ENCODE peak calls at places on chromosome 15, in four cellular contexts. One of them, this sample, is unnamed.
A peak's percentile ranks its signal among the peaks of the same experiment; 100 is the strongest.

GRCh38 chr15:72474466-72474911 is 359 bp downstream of the ARIH1 start:
- DNase-seq in pons: no peak
- DNase-seq in progenitor cell of endocrine pancreas: no peak
- DNase-seq in activated naive CD8-positive, alpha-beta T cell treated with anti-CD3 and anti-CD28 coated beads for 36 hours: no peak
- DNase-seq in this sample: no peak

GRCh38 chr15:63909819-63910437 is 76.2 kb upstream of the HERC1 start:
- DNase-seq in pons: no peak
- DNase-seq in progenitor cell of endocrine pancreas: no peak
- DNase-seq in activated naive CD8-positive, alpha-beta T cell treated with anti-CD3 and anti-CD28 coated beads for 36 hours: no peak
- DNase-seq in this sample: peak; percentile 66

GRCh38 chr15:59751552-59752413 is 62.7 kb upstream of the BNIP2 start:
- DNase-seq in pons: peak; percentile 29
- DNase-seq in progenitor cell of endocrine pancreas: no peak
- DNase-seq in activated naive CD8-positive, alpha-beta T cell treated with anti-CD3 and anti-CD28 coated beads for 36 hours: no peak
- DNase-seq in this sample: no peak

GRCh38 chr15:66919421-66919820 is 146.0 kb upstream of the SMAD3 start:
- DNase-seq in activated naive CD8-positive, alpha-beta T cell treated with anti-CD3 and anti-CD28 coated beads for 36 hours: no peak
- DNase-seq in progenitor cell of endocrine pancreas: no peak
- DNase-seq in pons: no peak
- DNase-seq in this sample: no peak

GRCh38 chr15:83396071-83396470 is 51.1 kb upstream of the SH3GL3 start:
- DNase-seq in activated naive CD8-positive, alpha-beta T cell treated with anti-CD3 and anti-CD28 coated beads for 36 hours: no peak
- DNase-seq in pons: no peak
- DNase-seq in progenitor cell of endocrine pancreas: no peak
- DNase-seq in this sample: peak; percentile 46

GRCh38 chr15:60038111-60038521 is 34.0 kb downstream of the FOXB1 start:
- DNase-seq in pons: no peak
- DNase-seq in progenitor cell of endocrine pancreas: peak; percentile 10
- DNase-seq in activated naive CD8-positive, alpha-beta T cell treated with anti-CD3 and anti-CD28 coated beads for 36 hours: no peak
- DNase-seq in this sample: peak; percentile 59

GRCh38 chr15:65935391-65935790 is 66.1 kb downstream of the RAB11A start:
- DNase-seq in pons: peak; percentile 69
- DNase-seq in activated naive CD8-positive, alpha-beta T cell treated with anti-CD3 and anti-CD28 coated beads for 36 hours: no peak
- DNase-seq in progenitor cell of endocrine pancreas: no peak
- DNase-seq in this sample: no peak

GRCh38 chr15:78167227-78167888 is 18.2 kb downstream of the IDH3A start:
- DNase-seq in pons: no peak
- DNase-seq in progenitor cell of endocrine pancreas: no peak
- DNase-seq in activated naive CD8-positive, alpha-beta T cell treated with anti-CD3 and anti-CD28 coated beads for 36 hours: peak; percentile 26
- DNase-seq in this sample: no peak

This sample was measured in glutamatergic neuron.